ENCODE peak calls at places on chromosomes 12 and 14, in seven cellular contexts. G, W, V, T, C, J and N are unnamed samples.
A peak's percentile ranks its signal among the peaks of the same experiment; 100 is the strongest.

GRCh38 chr12:115079760-115080159 is 395.8 kb upstream of the TBX3 start:
- DNase-seq in G (no peak), W (no peak), V (no peak), T (peak; percentile 13), C (no peak), J (no peak), N (no peak)

GRCh38 chr14:25034803-25035681 is 14.9 kb downstream of the STXBP6 start:
- DNase-seq in G (no peak), W (no peak), V (no peak), T (no peak), C (no peak), J (no peak), N (no peak)

GRCh38 chr12:121090576-121091125 is 42.0 kb upstream of the P2RX7 start:
- DNase-seq in G (no peak), W (no peak), V (no peak), T (no peak), C (no peak), J (no peak), N (no peak)

GRCh38 chr14:71648725-71649124 is 283.5 kb upstream of the RGS6 start:
- DNase-seq in G (no peak), W (no peak), V (no peak), T (no peak), C (no peak), J (peak; percentile 22), N (no peak)

GRCh38 chr12:1834186-1834925 is 14.0 kb downstream of the LRTM2 start:
- DNase-seq in G (no peak), W (no peak), V (no peak), T (no peak), C (no peak), J (no peak), N (no peak)

GRCh38 chr14:93481758-93482157 is 51.0 kb downstream of the UNC79 start:
- DNase-seq in G (no peak), W (no peak), V (no peak), T (no peak), C (no peak), J (peak; percentile 2), N (no peak)

GRCh38 chr12:118694128-118694775 is 287.1 kb upstream of the SRRM4 start:
- DNase-seq in G (no peak), W (no peak), V (no peak), T (no peak), C (no peak), J (no peak), N (no peak)

GRCh38 chr12:117816-118345 is 51.3 kb downstream of the IQSEC3 start:
- DNase-seq in G (no peak), W (no peak), V (no peak), T (no peak), C (no peak), J (no peak), N (no peak)

GRCh38 chr14:83300454-83301064 is 1766.9 kb upstream of the SEL1L start:
- DNase-seq in G (peak; percentile 47), W (no peak), V (no peak), T (peak; percentile 72), C (peak; percentile 47), J (peak; percentile 38), N (no peak)

GRCh38 chr12:11771895-11772502 is 122.5 kb downstream of the ETV6 start:
- DNase-seq in G (no peak), W (no peak), V (no peak), T (peak; percentile 72), C (peak; percentile 45), J (peak; percentile 25), N (no peak)

GRCh38 chr12:122969657-122970056 is 3.4 kb upstream of the ABCB9 start:
- DNase-seq in G (no peak), W (no peak), V (no peak), T (no peak), C (no peak), J (no peak), N (no peak)

GRCh38 chr14:68797180-68797670 is 4.4 kb upstream of the ZFP36L1 start:
- DNase-seq in G (peak; percentile 86), W (no peak), V (no peak), T (no peak), C (peak; percentile 20), J (no peak), N (no peak)

GRCh38 chr12:53568428-53569173 is 57.6 kb downstream of the ATF7 start:
- DNase-seq in G (no peak), W (no peak), V (no peak), T (no peak), C (no peak), J (no peak), N (no peak)

GRCh38 chr12:88188180-88188579 is 46.1 kb downstream of the TMTC3 start:
- DNase-seq in G (no peak), W (no peak), V (no peak), T (peak; percentile 53), C (peak; percentile 59), J (no peak), N (no peak)

GRCh38 chr14:105530446-105531087 is 4.2 kb downstream of the TMEM121 start:
- DNase-seq in G (no peak), W (no peak), V (no peak), T (no peak), C (no peak), J (no peak), N (no peak)

GRCh38 chr14:67576216-67576615 is 23.9 kb downstream of the PIGH start:
- DNase-seq in G (no peak), W (no peak), V (no peak), T (no peak), C (no peak), J (no peak), N (no peak)

GRCh38 chr12:53005215-53005985 is 856 bp upstream of the EIF4B start:
- DNase-seq in G (peak; percentile 34), W (no peak), V (peak; percentile 36), T (no peak), C (peak; percentile 18), J (no peak), N (no peak)

GRCh38 chr12:109720152-109720855 is 6.7 kb downstream of the FAM222A start:
- DNase-seq in G (no peak), W (no peak), V (no peak), T (no peak), C (no peak), J (no peak), N (no peak)

GRCh38 chr14:36506732-36507614 is 13.1 kb downstream of the NKX2-1 start:
- DNase-seq in G (no peak), W (no peak), V (no peak), T (no peak), C (no peak), J (no peak), N (no peak)

GRCh38 chr12:113361574-113362370 is 3.4 kb downstream of the PLBD2 start:
- DNase-seq in G (no peak), W (no peak), V (no peak), T (no peak), C (no peak), J (no peak), N (no peak)

GRCh38 chr14:94600148-94600545 is 12.0 kb upstream of the SERPINA3 start:
- DNase-seq in G (no peak), W (no peak), V (no peak), T (no peak), C (no peak), J (no peak), N (no peak)

GRCh38 chr12:110679201-110679600 is 9.7 kb downstream of the HVCN1 start:
- DNase-seq in G (no peak), W (no peak), V (no peak), T (no peak), C (no peak), J (no peak), N (no peak)

GRCh38 chr12:93387780-93388179 is 10.1 kb downstream of the NUDT4 start:
- DNase-seq in G (no peak), W (peak; percentile 80), V (no peak), T (no peak), C (peak; percentile 73), J (peak; percentile 77), N (no peak)

GRCh38 chr14:99688629-99689028 is 4.5 kb downstream of the CYP46A1 start:
- DNase-seq in G (no peak), W (no peak), V (no peak), T (no peak), C (no peak), J (no peak), N (no peak)

GRCh38 chr14:50310445-50310844 is 1.6 kb downstream of the L2HGDH start:
- DNase-seq in G (no peak), W (no peak), V (no peak), T (no peak), C (no peak), J (no peak), N (no peak)
- H3K4me3 ChIP-seq in G (peak overlapping the region; percentile 74), W (no peak overlapping the region), V (no peak overlapping the region), T (no peak overlapping the region), C (no peak overlapping the region), J (no peak overlapping the region), N (no peak overlapping the region)

GRCh38 chr12:25960176-25960575 is 1.7 kb downstream of the RASSF8 start:
- DNase-seq in G (peak; percentile 39), W (peak; percentile 26), V (no peak), T (peak; percentile 47), C (peak; percentile 51), J (peak; percentile 44), N (no peak)
- TF ChIP-seq CTCF in G (peak; percentile 29), W (peak; percentile 13), V (no peak), T (peak; percentile 44), C (peak; percentile 22), J (peak; percentile 37), N (peak; percentile 41)

DNA sequence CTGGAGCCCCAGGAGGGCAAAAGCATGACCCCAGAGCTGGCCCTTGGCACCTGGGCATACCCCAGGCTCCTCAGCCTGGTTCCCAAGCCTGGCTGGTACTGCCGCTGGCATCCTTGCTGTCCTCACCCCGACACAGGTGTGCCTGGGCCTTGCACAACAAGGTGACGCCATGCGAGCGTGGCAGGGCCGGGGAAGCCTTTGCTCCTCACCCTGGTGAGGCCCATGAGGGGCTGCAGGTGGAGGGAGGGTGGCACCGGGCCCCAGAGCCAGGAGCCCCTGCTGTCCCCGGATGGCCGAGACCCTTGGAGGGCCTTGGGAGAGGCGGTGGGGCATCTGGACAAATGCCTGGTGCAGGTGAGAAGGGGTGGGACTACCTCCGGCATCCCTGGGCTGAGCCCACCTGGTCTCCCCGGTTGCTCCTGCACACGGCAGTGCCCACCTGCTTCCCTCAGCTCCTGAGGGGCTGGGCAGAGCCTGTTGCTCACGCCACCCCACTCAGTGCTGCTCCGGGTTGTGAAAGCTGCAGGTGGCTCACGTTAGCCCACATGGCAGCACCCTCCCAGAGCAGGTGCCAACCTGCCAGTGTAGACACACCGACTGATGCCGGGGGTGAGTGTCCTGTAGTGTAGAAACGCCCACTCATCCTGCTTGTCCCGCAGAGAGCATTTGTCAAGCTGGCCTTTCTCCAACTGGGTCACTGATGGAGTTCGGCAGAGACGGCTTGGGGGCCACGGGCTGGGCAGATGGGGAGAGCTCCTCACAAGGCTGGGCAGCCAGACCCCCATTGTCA is 24.6 kb upstream of the KIF26A start:
- DNase-seq in G (no peak), W (no peak), V (no peak), T (no peak), C (no peak), J (no peak), N (no peak)
- H3K4me3 ChIP-seq in G (no peak overlapping the region), W (no peak overlapping the region), V (no peak overlapping the region), T (no peak overlapping the region), C (no peak overlapping the region), J (no peak overlapping the region), N (no peak overlapping the region)

DNA sequence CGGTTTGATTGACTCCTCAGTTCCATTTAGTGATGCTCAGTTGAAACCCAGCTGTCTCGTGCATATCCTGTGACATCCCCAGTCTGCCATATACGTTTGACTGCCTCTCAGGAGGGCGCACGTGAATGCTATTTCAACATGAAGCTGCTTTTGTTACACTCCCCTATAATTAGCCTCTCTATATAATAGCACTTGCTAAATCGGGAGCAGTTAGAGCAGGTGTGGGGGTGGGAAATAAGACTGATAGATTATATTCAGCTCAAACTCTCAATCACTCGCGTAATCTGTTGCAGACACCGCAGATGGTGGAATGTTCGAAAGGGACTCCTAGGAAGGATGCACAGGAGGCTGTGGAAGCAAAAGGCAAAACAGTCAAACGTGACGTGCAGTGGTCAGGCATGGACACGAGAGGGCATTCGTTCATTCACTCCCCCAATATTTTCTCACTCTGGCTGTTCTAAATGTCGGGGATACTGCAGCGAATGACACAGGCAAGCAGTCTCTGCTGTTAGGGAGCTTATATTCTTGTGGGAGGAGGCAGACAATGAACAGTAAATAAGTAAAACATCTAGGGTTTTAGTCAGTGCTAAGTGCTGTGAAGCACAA is 29.8 kb downstream of the KCNA1 start:
- DNase-seq in G (peak; percentile 6), W (no peak), V (no peak), T (no peak), C (no peak), J (no peak), N (no peak)
- TF ChIP-seq CTCF in G (no peak), W (no peak), V (no peak), T (no peak), C (no peak), J (no peak), N (no peak)